ENCODE peak calls at places on chromosome 13, in nine cellular contexts. M, B, C, V, L, E, D, Q and X are unnamed samples.

GRCh38 chr13:27044837-27045570 is 126.6 kb downstream of the USP12 start:
- DNase-seq in M (no peak), Q (no peak), E (no peak), C (no peak), V (no peak), D (no peak), B (no peak), L (no peak), X (no peak)

GRCh38 chr13:45830121-45830520 is 21.4 kb downstream of the SIAH3 start:
- DNase-seq in V (no peak), D (no peak), L (no peak), Q (no peak), M (no peak), B (no peak), C (no peak), E (no peak), X (no peak)

GRCh38 chr13:97422118-97423054 is 11.6 kb upstream of the RAP2A start:
- DNase-seq in B (no peak), M (no peak), Q (peak; percentile 32), E (no peak), V (no peak), L (no peak), D (no peak), C (no peak), X (no peak)

GRCh38 chr13:65613004-65613403 is 1617.1 kb downstream of the PCDH9 start:
- DNase-seq in B (no peak), Q (no peak), E (no peak), D (no peak), V (no peak), L (no peak), M (no peak), C (no peak), X (no peak)

GRCh38 chr13:57877596-57877995 is 246.1 kb downstream of the PCDH17 start:
- DNase-seq in E (no peak), D (no peak), V (no peak), B (no peak), M (no peak), L (no peak), C (no peak), Q (no peak), X (no peak)

GRCh38 chr13:31209172-31209818 is 9.5 kb downstream of the B3GLCT start:
- DNase-seq in C (peak; percentile 42), M (peak; percentile 69), V (peak; percentile 12), B (no peak), Q (peak; percentile 82), L (peak; percentile 20), D (peak; percentile 42), E (peak; percentile 40), X (peak; percentile 64)

GRCh38 chr13:40063743-40064142 is 408.3 kb downstream of the COG6 start:
- DNase-seq in Q (no peak), L (no peak), C (no peak), D (no peak), V (no peak), E (no peak), B (no peak), M (no peak), X (no peak)

GRCh38 chr13:74061939-74062595 is 72.1 kb downstream of the KLF12 start:
- DNase-seq in Q (no peak), D (no peak), M (peak; percentile 31), E (peak; percentile 25), B (no peak), L (no peak), V (peak; percentile 22), C (no peak), X (no peak)

GRCh38 chr13:108597943-108598342 is 31.5 kb upstream of the MYO16 start:
- DNase-seq in V (no peak), D (no peak), E (no peak), L (no peak), Q (no peak), C (no peak), M (no peak), B (no peak), X (no peak)

GRCh38 chr13:58883405-58883804 is 1251.9 kb downstream of the PCDH17 start:
- DNase-seq in Q (no peak), B (no peak), D (no peak), M (no peak), C (no peak), E (no peak), L (no peak), V (no peak), X (no peak)

GRCh38 chr13:101706651-101707050 is 254.2 kb downstream of the ITGBL1 start:
- DNase-seq in V (no peak), C (no peak), D (peak; percentile 15), E (no peak), B (peak; percentile 36), Q (peak; percentile 54), L (peak; percentile 14), M (no peak), X (no peak)

GRCh38 chr13:27965740-27966640 is 3.1 kb downstream of the CDX2 start:
- DNase-seq in E (no peak), D (no peak), V (no peak), M (no peak), Q (no peak), L (no peak), B (no peak), C (no peak), X (no peak)

GRCh38 chr13:44816701-44817684 is 172.3 kb downstream of the NUFIP1 start:
- DNase-seq in C (no peak), M (no peak), E (no peak), B (no peak), D (no peak), V (no peak), L (no peak), Q (no peak), X (no peak)

GRCh38 chr13:44818016-44818415 is 171.3 kb downstream of the NUFIP1 start:
- DNase-seq in V (no peak), D (no peak), L (no peak), E (no peak), M (no peak), C (no peak), Q (no peak), B (no peak), X (no peak)

GRCh38 chr13:44818428-44818827 is 170.8 kb downstream of the NUFIP1 start:
- DNase-seq in E (no peak), D (no peak), B (no peak), V (no peak), L (no peak), C (no peak), M (no peak), Q (no peak), X (no peak)

GRCh38 chr13:44819762-44820161 is 169.5 kb downstream of the NUFIP1 start:
- DNase-seq in L (no peak), E (no peak), M (no peak), Q (no peak), C (no peak), D (no peak), B (no peak), V (no peak), X (no peak)

GRCh38 chr13:44819245-44819644 is 170.0 kb downstream of the NUFIP1 start:
- DNase-seq in D (no peak), C (no peak), B (no peak), M (no peak), L (no peak), Q (no peak), E (no peak), V (no peak), X (no peak)
- H3K27ac ChIP-seq in D (no peak overlapping the region), C (no peak overlapping the region), B (no peak overlapping the region), M (no peak overlapping the region), L (no peak overlapping the region), Q (no peak overlapping the region), E (no peak overlapping the region), V (no peak overlapping the region), X (no peak overlapping the region)

DNA sequence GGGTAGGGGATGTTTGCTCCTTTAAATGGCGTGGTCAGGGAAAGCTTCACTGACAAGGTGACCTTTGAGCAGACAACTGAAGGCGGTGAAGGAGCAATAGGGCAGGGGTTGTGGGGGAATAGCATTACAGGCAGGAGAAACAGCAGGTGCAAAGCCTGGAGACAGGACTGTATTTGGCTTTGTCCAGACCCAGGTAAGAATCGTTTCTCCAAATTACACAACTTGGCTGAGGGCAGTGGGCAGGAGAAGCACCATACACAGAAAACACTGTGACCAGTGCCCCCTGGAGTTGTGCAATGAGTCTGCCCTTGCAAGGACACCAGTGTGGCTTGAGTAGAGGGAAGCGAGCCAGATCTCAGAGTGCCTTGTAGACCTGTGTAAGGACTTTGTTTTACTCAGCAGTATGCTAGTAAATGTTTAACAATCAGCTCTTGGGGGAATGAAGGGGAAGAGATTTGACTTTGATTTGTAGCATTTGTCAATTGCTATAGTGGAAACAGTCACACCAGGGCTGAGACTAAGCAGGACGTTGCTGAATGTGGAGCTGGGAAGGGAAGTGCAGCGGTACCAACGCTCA is 360.0 kb downstream of the DCT start:
- DNase-seq in E (no peak), Q (no peak), L (no peak), D (no peak), V (no peak), C (no peak), B (peak; percentile 35), M (no peak), X (no peak)
- H3K27ac ChIP-seq in E (no peak overlapping the region), Q (no peak overlapping the region), L (no peak overlapping the region), D (no peak overlapping the region), V (no peak overlapping the region), C (no peak overlapping the region), B (no peak overlapping the region), M (no peak overlapping the region), X (no peak overlapping the region)

GRCh38 chr13:23714672-23715071 is 144.5 kb downstream of the TNFRSF19 start:
- DNase-seq in B (no peak), V (no peak), Q (no peak), M (no peak), D (no peak), L (no peak), C (no peak), E (no peak), X (no peak)
- H3K27ac ChIP-seq in B (no peak overlapping the region), V (no peak overlapping the region), Q (no peak overlapping the region), M (no peak overlapping the region), D (no peak overlapping the region), L (no peak overlapping the region), C (no peak overlapping the region), E (no peak overlapping the region), X (no peak overlapping the region)

GRCh38 chr13:114146173-114146572 is 13.8 kb upstream of the RASA3 start:
- DNase-seq in E (no peak), M (no peak), L (no peak), C (no peak), B (no peak), D (no peak), V (no peak), Q (no peak), X (no peak)

GRCh38 chr13:114149774-114150740 is 17.6 kb upstream of the RASA3 start:
- DNase-seq in E (no peak), B (no peak), D (no peak), Q (no peak), M (no peak), C (no peak), L (no peak), V (no peak), X (no peak)

GRCh38 chr13:114146629-114147028 is 14.2 kb upstream of the RASA3 start:
- DNase-seq in V (no peak), B (no peak), M (no peak), Q (no peak), D (no peak), L (no peak), E (no peak), C (no peak), X (no peak)

GRCh38 chr13:114148521-114148855 is 16.1 kb upstream of the RASA3 start:
- DNase-seq in D (no peak), E (no peak), C (no peak), Q (no peak), V (no peak), L (no peak), M (no peak), B (no peak), X (no peak)

GRCh38 chr13:114147803-114148520 is 15.5 kb upstream of the RASA3 start:
- DNase-seq in B (no peak), V (no peak), M (no peak), D (no peak), C (no peak), Q (no peak), L (no peak), E (no peak), X (no peak)
- H3K27ac ChIP-seq in B (no peak overlapping the region), V (no peak overlapping the region), M (no peak overlapping the region), D (no peak overlapping the region), C (no peak overlapping the region), Q (no peak overlapping the region), L (no peak overlapping the region), E (no peak overlapping the region), X (no peak overlapping the region)